ENCODE peak calls at places on chromosomes 11 and 22, in four cellular contexts. One of them, this sample, is unnamed.

GRCh38 chr11:9527481-9528140 is 45.9 kb upstream of the WEE1 start:
- DNase-seq in activated B cell treated with CpG ODN at 0.5 μM for 24 hours: no peak
- DNase-seq in kidney epithelial cell: no peak
- DNase-seq in tibial nerve: no peak
- DNase-seq in this sample: no peak

GRCh38 chr22:27970596-27971220 is 51.7 kb upstream of the PITPNB start:
- DNase-seq in activated B cell treated with CpG ODN at 0.5 μM for 24 hours: no peak
- DNase-seq in kidney epithelial cell: no peak
- DNase-seq in tibial nerve: no peak
- DNase-seq in this sample: no peak

GRCh38 chr11:12900496-12900895 is 108.6 kb upstream of the RASSF10 start:
- DNase-seq in activated B cell treated with CpG ODN at 0.5 μM for 24 hours: no peak
- DNase-seq in kidney epithelial cell: peak
- DNase-seq in tibial nerve: no peak
- DNase-seq in this sample: no peak

GRCh38 chr22:18113680-18114394 is 3.2 kb downstream of the TUBA8 start:
- DNase-seq in activated B cell treated with CpG ODN at 0.5 μM for 24 hours: no peak
- DNase-seq in kidney epithelial cell: no peak
- DNase-seq in tibial nerve: no peak
- DNase-seq in this sample: no peak

GRCh38 chr11:103619480-103619879 is 417.0 kb upstream of the DDI1 start:
- DNase-seq in activated B cell treated with CpG ODN at 0.5 μM for 24 hours: no peak
- DNase-seq in kidney epithelial cell: no peak
- DNase-seq in tibial nerve: no peak
- DNase-seq in this sample: no peak

GRCh38 chr11:128518493-128519207 is 68.7 kb downstream of the ETS1 start:
- DNase-seq in activated B cell treated with CpG ODN at 0.5 μM for 24 hours: no peak
- DNase-seq in kidney epithelial cell: no peak
- DNase-seq in tibial nerve: no peak
- DNase-seq in this sample: no peak

GRCh38 chr11:8068605-8069221 is 12.3 kb upstream of the TUB start:
- DNase-seq in activated B cell treated with CpG ODN at 0.5 μM for 24 hours: no peak
- DNase-seq in kidney epithelial cell: peak
- DNase-seq in tibial nerve: peak
- DNase-seq in this sample: no peak

GRCh38 chr22:47173535-47174021 is 411.1 kb downstream of the TBC1D22A start:
- DNase-seq in activated B cell treated with CpG ODN at 0.5 μM for 24 hours: no peak
- DNase-seq in kidney epithelial cell: no peak
- DNase-seq in tibial nerve: peak
- DNase-seq in this sample: no peak

GRCh38 chr11:43072096-43072495 is 239.7 kb upstream of the API5 start:
- DNase-seq in activated B cell treated with CpG ODN at 0.5 μM for 24 hours: no peak
- DNase-seq in kidney epithelial cell: no peak
- DNase-seq in tibial nerve: no peak
- DNase-seq in this sample: no peak

DNA sequence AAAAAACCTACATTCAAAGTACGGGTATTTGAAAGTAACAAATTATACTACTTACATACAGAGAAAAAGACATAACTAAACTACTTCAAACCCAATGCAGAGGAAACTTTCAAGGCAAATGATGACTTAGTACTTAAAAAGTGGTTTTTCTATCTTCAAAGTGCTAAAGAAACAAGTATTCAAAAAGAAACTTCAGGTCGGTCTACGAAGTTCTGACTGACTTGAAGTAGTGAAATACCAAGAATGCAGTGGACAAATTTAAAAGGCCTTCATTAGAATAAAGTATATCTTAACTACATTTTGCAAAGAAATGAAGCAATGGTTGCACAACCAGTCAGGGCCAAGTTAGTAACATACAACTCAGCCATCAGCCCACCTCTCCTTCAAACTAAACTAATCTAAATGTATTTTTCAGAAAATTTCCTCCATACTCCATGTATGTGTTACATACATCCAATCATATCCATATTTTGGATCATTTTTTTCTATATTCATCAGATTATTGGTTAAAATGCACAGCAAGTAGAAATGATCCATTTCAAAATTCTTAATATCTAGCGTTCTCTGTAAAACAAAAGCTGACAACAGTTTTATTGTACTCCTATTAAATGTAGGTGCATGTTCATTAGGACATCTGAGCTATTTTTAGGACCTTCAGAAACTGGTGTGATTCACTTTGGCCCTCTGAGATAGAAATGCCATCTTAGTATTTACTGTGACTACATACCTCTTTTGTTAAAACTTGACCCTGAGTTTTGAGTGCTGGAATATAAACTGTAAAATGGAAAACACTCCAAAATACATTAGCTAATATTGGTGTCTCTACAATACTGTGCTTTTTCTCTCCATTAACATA is 49.9 kb downstream of the BIRC2 start:
- DNase-seq in activated B cell treated with CpG ODN at 0.5 μM for 24 hours: no peak
- DNase-seq in kidney epithelial cell: no peak
- DNase-seq in tibial nerve: no peak
- DNase-seq in this sample: no peak
- TF ChIP-seq CTCF in activated B cell treated with CpG ODN at 0.5 μM for 24 hours: no peak
- TF ChIP-seq CTCF in kidney epithelial cell: no peak
- TF ChIP-seq CTCF in tibial nerve: no peak
- TF ChIP-seq CTCF in this sample: no peak

GRCh38 chr11:22926341-22926740 is 66.1 kb upstream of the CCDC179 start:
- DNase-seq in activated B cell treated with CpG ODN at 0.5 μM for 24 hours: no peak
- DNase-seq in kidney epithelial cell: no peak
- DNase-seq in tibial nerve: no peak
- DNase-seq in this sample: no peak

GRCh38 chr11:22922672-22923071 is 62.4 kb upstream of the CCDC179 start:
- DNase-seq in activated B cell treated with CpG ODN at 0.5 μM for 24 hours: no peak
- DNase-seq in kidney epithelial cell: no peak
- DNase-seq in tibial nerve: no peak
- DNase-seq in this sample: no peak

GRCh38 chr11:22923561-22923960 is 63.3 kb upstream of the CCDC179 start:
- DNase-seq in activated B cell treated with CpG ODN at 0.5 μM for 24 hours: no peak
- DNase-seq in kidney epithelial cell: no peak
- DNase-seq in tibial nerve: no peak
- DNase-seq in this sample: no peak

DNA sequence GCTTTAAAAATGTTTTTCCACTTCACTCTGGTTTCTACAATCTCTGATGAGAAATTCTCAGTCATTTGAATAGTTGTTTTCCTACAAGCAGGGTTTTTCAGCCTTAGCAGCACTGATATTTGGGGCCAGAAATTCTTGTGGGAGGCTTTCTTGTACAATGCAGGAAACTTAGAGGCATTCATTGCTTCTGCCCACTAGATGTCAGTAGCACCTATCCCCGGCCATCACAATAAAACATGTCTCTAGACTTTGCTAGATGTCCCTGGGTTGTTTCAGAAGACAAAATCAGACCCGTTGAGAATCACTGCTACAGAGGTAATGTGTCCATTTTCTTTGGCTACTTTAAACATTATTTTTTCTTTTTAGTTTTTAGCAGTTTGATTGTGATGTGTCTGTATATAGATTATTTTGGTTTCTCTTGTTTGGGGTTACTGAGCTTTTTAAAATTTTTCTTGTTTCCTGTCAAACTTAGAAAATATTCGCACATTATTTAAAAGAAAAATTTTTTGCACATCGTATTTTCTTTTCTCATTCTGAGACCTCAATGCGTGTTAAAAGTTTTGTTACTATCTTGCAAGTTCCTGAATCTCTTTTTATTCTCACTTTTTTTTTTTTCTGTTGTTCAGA is 60.8 kb upstream of the CCDC179 start:
- DNase-seq in activated B cell treated with CpG ODN at 0.5 μM for 24 hours: no peak
- DNase-seq in kidney epithelial cell: peak
- DNase-seq in tibial nerve: no peak
- DNase-seq in this sample: no peak
- TF ChIP-seq CTCF in activated B cell treated with CpG ODN at 0.5 μM for 24 hours: no peak
- TF ChIP-seq CTCF in kidney epithelial cell: peak
- TF ChIP-seq CTCF in tibial nerve: no peak
- TF ChIP-seq CTCF in this sample: peak

DNA sequence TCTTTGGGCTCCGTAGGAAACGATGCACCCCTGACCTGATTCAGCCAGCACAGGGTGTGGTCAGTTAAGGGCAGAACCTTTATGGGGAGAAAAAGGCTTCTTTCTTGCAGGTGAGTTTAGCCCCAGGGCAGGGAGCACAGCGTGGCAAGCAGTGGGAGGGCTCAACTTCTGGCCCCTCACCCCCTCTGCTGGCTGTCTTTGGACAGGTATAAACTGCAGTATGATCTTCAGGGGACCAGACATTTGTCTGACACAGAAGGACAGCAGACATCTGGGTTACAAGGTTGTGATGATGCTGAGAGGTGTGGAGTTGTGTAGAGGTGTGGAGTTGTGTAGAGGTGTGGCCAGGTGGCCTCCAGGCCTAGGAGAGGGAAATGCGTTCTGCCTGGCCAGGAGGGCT is 324.0 kb upstream of the PLET1 start:
- DNase-seq in activated B cell treated with CpG ODN at 0.5 μM for 24 hours: no peak
- DNase-seq in kidney epithelial cell: no peak
- DNase-seq in tibial nerve: no peak
- DNase-seq in this sample: no peak
- TF ChIP-seq CTCF in activated B cell treated with CpG ODN at 0.5 μM for 24 hours: no peak
- TF ChIP-seq CTCF in kidney epithelial cell: peak
- TF ChIP-seq CTCF in tibial nerve: no peak
- TF ChIP-seq CTCF in this sample: no peak

DNA sequence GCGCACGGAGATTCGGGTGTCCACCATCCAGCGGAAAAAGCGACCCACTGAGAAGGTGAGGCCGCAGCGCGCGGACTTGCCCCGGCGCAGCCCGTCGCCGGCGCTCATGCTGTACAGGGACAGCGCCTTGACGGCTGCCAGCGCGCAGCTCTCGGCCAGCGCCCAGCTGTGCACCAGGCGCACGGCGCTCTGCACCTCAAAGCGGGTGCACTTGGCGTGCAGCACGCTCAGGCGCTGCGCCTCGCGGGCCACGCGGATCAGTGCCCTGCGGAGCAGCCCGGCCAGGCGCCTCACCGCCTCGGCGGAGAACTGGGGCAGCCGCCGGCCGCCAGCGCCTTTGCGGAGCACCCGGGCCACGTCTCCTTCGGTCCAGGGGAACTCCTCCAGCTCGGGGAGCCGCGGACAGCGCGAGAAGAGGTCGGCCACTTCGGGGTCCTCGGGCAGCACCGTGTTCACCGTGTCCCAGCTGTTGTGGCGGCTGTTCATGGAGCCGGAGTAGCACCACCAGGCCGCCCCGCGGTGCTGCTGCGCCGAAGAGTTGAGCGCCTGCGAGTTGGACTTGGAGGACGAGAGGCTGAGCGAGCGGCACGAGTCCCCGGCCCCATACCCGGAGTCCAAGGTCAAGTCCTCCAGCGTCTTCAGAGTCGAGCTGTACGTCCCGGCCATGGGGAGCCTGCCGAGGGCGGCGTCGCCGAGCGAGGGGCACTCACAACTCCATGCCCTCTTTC is 728 bp downstream of the ABTB2 start:
- DNase-seq in activated B cell treated with CpG ODN at 0.5 μM for 24 hours: peak
- DNase-seq in kidney epithelial cell: no peak
- DNase-seq in tibial nerve: no peak
- DNase-seq in this sample: peak
- TF ChIP-seq CTCF in activated B cell treated with CpG ODN at 0.5 μM for 24 hours: no peak
- TF ChIP-seq CTCF in kidney epithelial cell: no peak
- TF ChIP-seq CTCF in tibial nerve: no peak
- TF ChIP-seq CTCF in this sample: no peak

GRCh38 chr11:60840711-60841430 is 1.0 kb upstream of the CCDC86 start:
- DNase-seq in activated B cell treated with CpG ODN at 0.5 μM for 24 hours: no peak
- DNase-seq in kidney epithelial cell: peak
- DNase-seq in tibial nerve: peak
- DNase-seq in this sample: no peak

GRCh38 chr11:60835472-60835871 is 6.4 kb upstream of the CCDC86 start:
- DNase-seq in activated B cell treated with CpG ODN at 0.5 μM for 24 hours: no peak
- DNase-seq in kidney epithelial cell: no peak
- DNase-seq in tibial nerve: no peak
- DNase-seq in this sample: no peak

GRCh38 chr11:60836866-60837510 is 4.9 kb upstream of the CCDC86 start:
- DNase-seq in activated B cell treated with CpG ODN at 0.5 μM for 24 hours: no peak
- DNase-seq in kidney epithelial cell: no peak
- DNase-seq in tibial nerve: no peak
- DNase-seq in this sample: no peak

GRCh38 chr11:60834742-60835141 is 7.2 kb upstream of the CCDC86 start:
- DNase-seq in activated B cell treated with CpG ODN at 0.5 μM for 24 hours: no peak
- DNase-seq in kidney epithelial cell: no peak
- DNase-seq in tibial nerve: no peak
- DNase-seq in this sample: no peak

GRCh38 chr11:60838132-60838531 is 3.8 kb upstream of the CCDC86 start:
- DNase-seq in activated B cell treated with CpG ODN at 0.5 μM for 24 hours: no peak
- DNase-seq in kidney epithelial cell: no peak
- DNase-seq in tibial nerve: no peak
- DNase-seq in this sample: no peak
- TF ChIP-seq CTCF in activated B cell treated with CpG ODN at 0.5 μM for 24 hours: no peak
- TF ChIP-seq CTCF in kidney epithelial cell: no peak
- TF ChIP-seq CTCF in tibial nerve: no peak
- TF ChIP-seq CTCF in this sample: no peak

This sample was measured in natural killer cell.